ENCODE peak calls at places on chromosomes 1 and 21, in five cellular contexts. R, I, G, E and K are unnamed samples.

GRCh38 chr1:218546314-218546713 is 201.2 kb downstream of the TGFB2 start:
- DNase-seq in R (no peak), I (no peak), G (no peak), E (no peak), K (no peak)

GRCh38 chr1:229035054-229035747 is 235.7 kb upstream of the RAB4A start:
- DNase-seq in R (no peak), I (no peak), G (no peak), E (no peak), K (no peak)

GRCh38 chr1:25620701-25621350 is 4.2 kb downstream of the MAN1C1 start:
- DNase-seq in R (no peak), I (no peak), G (no peak), E (no peak), K (no peak)

GRCh38 chr21:45468971-45469272 is 64.0 kb downstream of the COL18A1 start:
- DNase-seq in R (no peak), I (no peak), G (no peak), E (no peak), K (no peak)

GRCh38 chr1:247822060-247822459 is 1.9 kb downstream of the OR14A16 start:
- DNase-seq in R (no peak), I (no peak), G (no peak), E (no peak), K (no peak)

GRCh38 chr1:21333824-21334213 is 43.6 kb upstream of the ECE1 start:
- DNase-seq in R (no peak), I (no peak), G (no peak), E (no peak), K (no peak)

GRCh38 chr1:56972971-56973370 is 7.2 kb upstream of the C8B start:
- DNase-seq in R (no peak), I (no peak), G (no peak), E (no peak), K (no peak)

GRCh38 chr1:235954306-235955283 is 87.9 kb upstream of the LYST start:
- DNase-seq in R (no peak), I (no peak), G (peak), E (no peak), K (no peak)

GRCh38 chr1:170068923-170069322 is 5.6 kb downstream of the KIFAP3 start:
- DNase-seq in R (no peak), I (no peak), G (no peak), E (no peak), K (no peak)

GRCh38 chr1:51518730-51519047 is 377 bp downstream of the EPS15 start:
- DNase-seq in R (no peak), I (no peak), G (peak), E (peak), K (no peak)

GRCh38 chr1:27099154-27099903 is 55.6 kb downstream of the SLC9A1 start:
- DNase-seq in R (peak), I (no peak), G (no peak), E (no peak), K (peak)

GRCh38 chr1:164855930-164856329 is 296.9 kb downstream of the PBX1 start:
- DNase-seq in R (no peak), I (no peak), G (no peak), E (no peak), K (no peak)

GRCh38 chr1:182348916-182349747 is 42.5 kb downstream of the GLUL start:
- DNase-seq in R (peak), I (no peak), G (no peak), E (no peak), K (no peak)

GRCh38 chr1:101128211-101128727 is 102.7 kb upstream of the DPH5 start:
- DNase-seq in R (no peak), I (no peak), G (no peak), E (no peak), K (no peak)

GRCh38 chr1:82517586-82517985 is 716.9 kb downstream of the ADGRL2 start:
- DNase-seq in R (peak), I (no peak), G (no peak), E (no peak), K (no peak)

GRCh38 chr1:150876111-150876434 is 326 bp downstream of the ARNT start:
- DNase-seq in R (no peak), I (no peak), G (no peak), E (no peak), K (peak)

GRCh38 chr1:35691080-35691479 is 27.6 kb downstream of the C1orf216 start:
- DNase-seq in R (no peak), I (no peak), G (no peak), E (no peak), K (peak)

GRCh38 chr1:16371725-16372124 is 4.7 kb downstream of the SZRD1 start:
- DNase-seq in R (no peak), I (no peak), G (no peak), E (no peak), K (peak)

GRCh38 chr1:110756506-110756905 is 81.8 kb upstream of the KCNA3 start:
- DNase-seq in R (no peak), I (peak), G (no peak), E (no peak), K (peak)

GRCh38 chr1:147264158-147264768 is 21.8 kb downstream of the CHD1L start:
- DNase-seq in R (no peak), I (no peak), G (no peak), E (no peak), K (no peak)

GRCh38 chr21:45478816-45479669 is 63.2 kb downstream of the SLC19A1 start:
- DNase-seq in R (no peak), I (no peak), G (no peak), E (no peak), K (no peak)

GRCh38 chr1:219988387-219988786 is 57.9 kb downstream of the EPRS1 start:
- DNase-seq in R (no peak), I (no peak), G (no peak), E (no peak), K (no peak)

GRCh38 chr1:244347942-244348341 is 103.8 kb downstream of the ADSS2 start:
- DNase-seq in R (no peak), I (no peak), G (no peak), E (no peak), K (no peak)

GRCh38 chr1:193213998-193214397 is 27.6 kb upstream of the B3GALT2 start:
- DNase-seq in R (no peak), I (no peak), G (no peak), E (no peak), K (no peak)

GRCh38 chr1:200891774-200892157 is 2.9 kb upstream of the INAVA start:
- DNase-seq in R (no peak), I (no peak), G (no peak), E (peak), K (no peak)

GRCh38 chr21:37281993-37282392 is 14.9 kb upstream of the VPS26C start:
- DNase-seq in R (no peak), I (peak), G (no peak), E (no peak), K (peak)

GRCh38 chr21:33273044-33273443 is 6.9 kb downstream of the IL10RB start:
- DNase-seq in R (no peak), I (no peak), G (no peak), E (no peak), K (no peak)

GRCh38 chr1:162029205-162029604 is 5.5 kb upstream of the OLFML2B start:
- DNase-seq in R (no peak), I (peak), G (no peak), E (no peak), K (no peak)

GRCh38 chr1:204431310-204432184 is 19.9 kb upstream of the PPP1R15B start:
- DNase-seq in R (peak), I (peak), G (peak), E (peak), K (peak)

GRCh38 chr1:17437260-17438175 is 2.0 kb downstream of the RCC2 start:
- DNase-seq in R (peak), I (no peak), G (peak), E (no peak), K (peak)

GRCh38 chr1:203935286-203935685 is 73.9 kb downstream of the SNRPE start:
- DNase-seq in R (no peak), I (no peak), G (no peak), E (no peak), K (no peak)

GRCh38 chr21:34900376-34900775 is 148.7 kb downstream of the RUNX1 start:
- DNase-seq in R (no peak), I (no peak), G (no peak), E (no peak), K (no peak)